ENCODE peak calls at places on chromosome X, in four cellular contexts. C is HepG2, R is GM12864, N is hepatocyte. D is an unnamed sample.

GRCh38 chrX:41846714-41847113 is 76.6 kb downstream of the CASK start:
- DNase-seq in C (no peak), R (no peak), N (no peak), D (no peak)

GRCh38 chrX:65578346-65578745 is 43.8 kb upstream of the LAS1L start:
- DNase-seq in C (no peak), R (no peak), N (no peak), D (no peak)

GRCh38 chrX:37453821-37454220 is 104.7 kb downstream of the PRRG1 start:
- DNase-seq in C (no peak), R (no peak), N (no peak), D (no peak)

GRCh38 chrX:19792412-19792811 is 95.0 kb downstream of the SH3KBP1 start:
- DNase-seq in C (no peak), R (no peak), N (no peak), D (no peak)

GRCh38 chrX:39911278-39911897 is 186.4 kb downstream of the BCOR start:
- DNase-seq in C (no peak), R (no peak), N (no peak), D (no peak)

GRCh38 chrX:1060562-1060960 is 151.9 kb downstream of the CRLF2 start:
- DNase-seq in C (no peak), R (no peak), N (no peak), D (no peak)

GRCh38 chrX:103155201-103155600 is 59.7 kb upstream of the BEX4 start:
- DNase-seq in C (no peak), R (no peak), N (no peak), D (no peak)

GRCh38 chrX:144916785-144917184 is 330.5 kb upstream of the SPANXN1 start:
- DNase-seq in C (no peak), R (no peak), N (no peak), D (no peak)

GRCh38 chrX:115895678-115896329 is 274.7 kb upstream of the AGTR2 start:
- DNase-seq in C (peak), R (no peak), N (no peak), D (no peak)

GRCh38 chrX:29397506-29397905 is 810.3 kb downstream of the IL1RAPL1 start:
- DNase-seq in C (no peak), R (no peak), N (no peak), D (no peak)

GRCh38 chrX:9062621-9063020 is 28.7 kb upstream of the FAM9B start:
- DNase-seq in C (no peak), R (no peak), N (no peak), D (no peak)

GRCh38 chrX:47228550-47229270 is 4.1 kb upstream of the USP11 start:
- DNase-seq in C (no peak), R (no peak), N (no peak), D (no peak)

GRCh38 chrX:155094468-155095061 is 23.3 kb downstream of the BRCC3 start:
- DNase-seq in C (peak), R (no peak), N (peak), D (no peak)

GRCh38 chrX:127574829-127575228 is 477.4 kb downstream of the ACTRT1 start:
- DNase-seq in C (no peak), R (no peak), N (no peak), D (no peak)

GRCh38 chrX:38052096-38052495 is 45.7 kb downstream of the SYTL5 start:
- DNase-seq in C (no peak), R (no peak), N (no peak), D (no peak)

GRCh38 chrX:21723814-21724213 is 34.1 kb downstream of the SMPX start:
- DNase-seq in C (no peak), R (no peak), N (no peak), D (no peak)

GRCh38 chrX:1106478-1107210 is 105.8 kb downstream of the CRLF2 start:
- DNase-seq in C (no peak), R (no peak), N (no peak), D (no peak)

GRCh38 chrX:150219374-150220185 is 143.5 kb upstream of the MAMLD1 start:
- DNase-seq in C (no peak), R (no peak), N (no peak), D (no peak)

GRCh38 chrX:132094169-132094568 is 33.7 kb downstream of the FRMD7 start:
- DNase-seq in C (no peak), R (no peak), N (no peak), D (no peak)

GRCh38 chrX:37921758-37922157 is 74.4 kb upstream of the DYNLT3 start:
- DNase-seq in C (no peak), R (no peak), N (no peak), D (no peak)

GRCh38 chrX:153537526-153538295 is 20.3 kb downstream of the ATP2B3 start:
- DNase-seq in C (no peak), R (no peak), N (no peak), D (no peak)

GRCh38 chrX:72714471-72714916 is 388 bp upstream of the PHKA1 start:
- DNase-seq in C (peak), R (no peak), N (peak), D (no peak)

GRCh38 chrX:94041881-94042280 is 367.9 kb downstream of the FAM133A start:
- DNase-seq in C (no peak), R (no peak), N (no peak), D (no peak)

GRCh38 chrX:18886005-18886343 is 97.9 kb downstream of the PHKA2 start:
- DNase-seq in C (no peak), R (no peak), N (no peak), D (no peak)

GRCh38 chrX:16188687-16189086 is 21.4 kb downstream of the MAGEB17 start:
- DNase-seq in C (no peak), R (no peak), N (no peak), D (no peak)

GRCh38 chrX:12405306-12405705 is 267.0 kb downstream of the FRMPD4 start:
- DNase-seq in C (no peak), R (no peak), N (no peak), D (no peak)

GRCh38 chrX:118025193-118025592 is 91.4 kb downstream of the KLHL13 start:
- DNase-seq in C (no peak), R (no peak), N (no peak), D (no peak)

GRCh38 chrX:2474963-2475726 is 25.6 kb downstream of the DHRSX start:
- DNase-seq in C (no peak), R (no peak), N (no peak), D (no peak)

GRCh38 chrX:154761977-154762528 is 611 bp upstream of the DKC1 start:
- DNase-seq in C (no peak), R (no peak), N (no peak), D (no peak)

GRCh38 chrX:112664928-112665327 is 14.8 kb downstream of the LHFPL1 start:
- DNase-seq in C (no peak), R (no peak), N (no peak), D (no peak)

D was measured in SK-N-MC.